ENCODE peak calls at places on chromosome 12, in nine cellular contexts. X is CD8-positive, alpha-beta memory T cell; K is heart right ventricle; D is mesenchymal stem cell; Z is GM12878; N is Karpas-422; H is tibial artery; R is heart left ventricle; G is sigmoid colon. I is an unnamed sample.
A peak's percentile ranks its signal among the peaks of the same experiment; 100 is the strongest.

GRCh38 chr12:10236720-10237119 is 24.0 kb downstream of the GABARAPL1 start:
- DNase-seq in X (no peak), K (no peak), D (no peak), Z (no peak), N (no peak), H (no peak), R (no peak), G (no peak), I (no peak)

GRCh38 chr12:750356-751191 is 1.8 kb upstream of the WNK1 start:
- DNase-seq in X (no peak), K (no peak), D (no peak), Z (no peak), N (peak; percentile 56), H (no peak), R (no peak), G (no peak), I (no peak)

GRCh38 chr12:67698711-67699603 is 50.4 kb downstream of the DYRK2 start:
- DNase-seq in X (peak; percentile 69), K (no peak), D (peak; percentile 71), Z (peak; percentile 98), N (peak; percentile 93), H (no peak), R (no peak), G (no peak), I (no peak)

GRCh38 chr12:108856428-108857157 is 790 bp downstream of the SSH1 start:
- DNase-seq in X (peak; percentile 81), K (peak; percentile 84), D (peak; percentile 97), Z (no peak), N (peak; percentile 63), H (peak; percentile 77), R (peak; percentile 80), G (peak; percentile 87), I (peak; percentile 83)

GRCh38 chr12:6333566-6333965 is 8.3 kb downstream of the TNFRSF1A start:
- DNase-seq in X (peak; percentile 61), K (no peak), D (peak; percentile 80), Z (no peak), N (no peak), H (no peak), R (no peak), G (no peak), I (peak; percentile 16)

GRCh38 chr12:90029317-90029716 is 320.7 kb upstream of the ATP2B1 start:
- DNase-seq in X (no peak), K (no peak), D (no peak), Z (no peak), N (no peak), H (no peak), R (no peak), G (no peak), I (peak; percentile 48)

GRCh38 chr12:50110127-50110761 is 1.8 kb upstream of the COX14 start:
- DNase-seq in X (no peak), K (peak; percentile 69), D (no peak), Z (peak; percentile 50), N (peak; percentile 84), H (peak; percentile 49), R (peak; percentile 52), G (peak; percentile 68), I (peak; percentile 57)

GRCh38 chr12:95723693-95724384 is 66.7 kb downstream of the NTN4 start:
- DNase-seq in X (no peak), K (no peak), D (no peak), Z (no peak), N (peak; percentile 85), H (no peak), R (no peak), G (no peak), I (no peak)

GRCh38 chr12:96445743-96446655 is 43.4 kb upstream of the CFAP54 start:
- DNase-seq in X (peak; percentile 79), K (peak; percentile 69), D (peak; percentile 94), Z (peak; percentile 53), N (no peak), H (no peak), R (peak; percentile 38), G (no peak), I (no peak)

GRCh38 chr12:114655934-114656697 is 27.9 kb downstream of the TBX3 start:
- DNase-seq in X (no peak), K (no peak), D (peak; percentile 95), Z (no peak), N (no peak), H (no peak), R (no peak), G (no peak), I (no peak)

GRCh38 chr12:16229676-16230075 is 47.8 kb downstream of the SLC15A5 start:
- DNase-seq in X (no peak), K (no peak), D (no peak), Z (no peak), N (peak; percentile 14), H (no peak), R (no peak), G (no peak), I (no peak)

GRCh38 chr12:76366163-76366562 is 17.9 kb upstream of the BBS10 start:
- DNase-seq in X (no peak), K (no peak), D (no peak), Z (no peak), N (no peak), H (no peak), R (no peak), G (no peak), I (no peak)

GRCh38 chr12:132277374-132277801 is 52.0 kb downstream of the GALNT9 start:
- DNase-seq in X (no peak), K (no peak), D (no peak), Z (no peak), N (no peak), H (no peak), R (no peak), G (no peak), I (peak; percentile 55)

GRCh38 chr12:288687-289086 is 26.1 kb upstream of the SLC6A13 start:
- DNase-seq in X (no peak), K (no peak), D (peak; percentile 19), Z (no peak), N (no peak), H (no peak), R (no peak), G (no peak), I (peak; percentile 85)

GRCh38 chr12:19970116-19970515 is 398.2 kb upstream of the PDE3A start:
- DNase-seq in X (no peak), K (no peak), D (peak; percentile 83), Z (no peak), N (no peak), H (no peak), R (no peak), G (no peak), I (no peak)
- H3K27ac ChIP-seq in X (no peak overlapping the region), K (no peak overlapping the region), D (no peak overlapping the region), Z (no peak overlapping the region), N (no peak overlapping the region), H (peak overlapping the region; percentile 36), R (no peak overlapping the region), G (no peak overlapping the region), I (no peak overlapping the region)

GRCh38 chr12:110579239-110579888 is 3.8 kb downstream of the PPTC7 start:
- DNase-seq in X (no peak), K (no peak), D (no peak), Z (no peak), N (no peak), H (no peak), R (no peak), G (no peak), I (no peak)

GRCh38 chr12:110579889-110580253 is 3.2 kb downstream of the PPTC7 start:
- DNase-seq in X (no peak), K (no peak), D (no peak), Z (no peak), N (no peak), H (no peak), R (no peak), G (no peak), I (no peak)

GRCh38 chr12:110576504-110576903 is 6.6 kb downstream of the PPTC7 start:
- DNase-seq in X (no peak), K (no peak), D (no peak), Z (no peak), N (no peak), H (no peak), R (no peak), G (no peak), I (no peak)

GRCh38 chr12:110577717-110578521 is 5.2 kb downstream of the PPTC7 start:
- DNase-seq in X (peak; percentile 65), K (no peak), D (peak; percentile 92), Z (peak; percentile 84), N (no peak), H (no peak), R (no peak), G (no peak), I (no peak)

GRCh38 chr12:110578522-110579238 is 4.4 kb downstream of the PPTC7 start:
- DNase-seq in X (peak; percentile 51), K (no peak), D (no peak), Z (no peak), N (no peak), H (no peak), R (no peak), G (no peak), I (no peak)
- H3K4me3 ChIP-seq in X (peak overlapping the region; percentile 23), K (no peak overlapping the region), D (peak overlapping the region; percentile 71), Z (peak overlapping the region; percentile 82), N (no peak overlapping the region), H (no peak overlapping the region), R (peak overlapping the region; percentile 2), G (no peak overlapping the region), I (no peak overlapping the region)

GRCh38 chr12:29671742-29672141 is 112.0 kb downstream of the TMTC1 start:
- DNase-seq in X (no peak), K (no peak), D (no peak), Z (no peak), N (no peak), H (no peak), R (no peak), G (no peak), I (no peak)
- H3K27ac ChIP-seq in X (no peak overlapping the region), K (no peak overlapping the region), D (no peak overlapping the region), Z (no peak overlapping the region), N (no peak overlapping the region), H (no peak overlapping the region), R (no peak overlapping the region), G (no peak overlapping the region), I (no peak overlapping the region)

GRCh38 chr12:69653703-69654102 is 43.0 kb upstream of the LRRC10 start:
- DNase-seq in X (no peak), K (no peak), D (peak; percentile 40), Z (no peak), N (peak; percentile 68), H (no peak), R (no peak), G (no peak), I (no peak)
- H3K4me3 ChIP-seq in X (no peak overlapping the region), K (no peak overlapping the region), D (no peak overlapping the region), Z (no peak overlapping the region), N (no peak overlapping the region), H (no peak overlapping the region), R (no peak overlapping the region), G (no peak overlapping the region), I (no peak overlapping the region)

DNA sequence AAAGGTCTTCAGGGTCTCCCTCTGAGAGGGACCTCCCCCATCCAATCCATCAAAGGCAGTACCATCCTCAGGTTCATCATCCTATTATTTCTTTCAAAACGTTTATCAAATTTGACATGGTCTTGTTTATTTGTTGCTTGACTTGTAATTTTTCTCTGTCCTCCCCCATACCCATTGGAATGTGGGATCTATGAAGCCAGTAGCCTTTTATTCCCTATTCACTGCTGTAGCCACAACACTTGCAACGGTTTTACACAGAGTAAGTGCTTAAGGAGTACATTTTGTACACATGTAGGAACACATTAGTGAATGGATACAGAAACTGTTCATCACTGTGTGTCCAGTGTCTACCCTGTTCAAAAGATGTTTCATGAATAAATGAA is 41.5 kb downstream of the IGF1 start:
- DNase-seq in X (no peak), K (no peak), D (peak; percentile 8), Z (no peak), N (no peak), H (no peak), R (no peak), G (no peak), I (no peak)
- H3K27ac ChIP-seq in X (no peak overlapping the region), K (peak overlapping the region; percentile 34), D (no peak overlapping the region), Z (no peak overlapping the region), N (no peak overlapping the region), H (no peak overlapping the region), R (no peak overlapping the region), G (no peak overlapping the region), I (no peak overlapping the region)